ENCODE peak calls at places on chromosome 6, in six cellular contexts. K, D, I, G, H and B are unnamed samples.

GRCh38 chr6:25239498-25239897 is 39.7 kb upstream of the CARMIL1 start:
- DNase-seq in H (no peak), D (no peak), K (no peak), I (no peak), G (no peak), B (no peak)

GRCh38 chr6:60670036-60670435 is 1616.0 kb downstream of the KHDRBS2 start:
- DNase-seq in K (no peak), D (no peak), G (no peak), I (no peak), H (no peak), B (no peak)

GRCh38 chr6:1393641-1394283 is 4.4 kb downstream of the FOXF2 start:
- DNase-seq in H (no peak), G (no peak), I (no peak), K (no peak), D (no peak), B (no peak)

GRCh38 chr6:144758602-144759001 is 473.5 kb downstream of the UTRN start:
- DNase-seq in I (no peak), D (no peak), H (no peak), G (no peak), K (no peak), B (no peak)

GRCh38 chr6:20572940-20573339 is 38.7 kb downstream of the CDKAL1 start:
- DNase-seq in I (no peak), G (no peak), K (peak; percentile 37), H (no peak), D (no peak), B (no peak)

GRCh38 chr6:138403324-138403800 is 661 bp upstream of the HEBP2 start:
- DNase-seq in H (peak; percentile 17), G (peak; percentile 48), D (peak; percentile 39), I (peak; percentile 48), K (peak; percentile 34), B (peak; percentile 25)

GRCh38 chr6:70421509-70421908 is 8.2 kb downstream of the FAM135A start:
- DNase-seq in H (no peak), K (no peak), G (no peak), D (no peak), I (no peak), B (no peak)

GRCh38 chr6:24936641-24937317 is 1.0 kb upstream of the RIPOR2 start:
- DNase-seq in I (no peak), D (no peak), K (no peak), G (no peak), H (peak; percentile 72), B (no peak)

GRCh38 chr6:169778646-169779045 is 27.2 kb downstream of the ERMARD start:
- DNase-seq in D (no peak), I (no peak), G (no peak), H (no peak), K (no peak), B (no peak)

GRCh38 chr6:118562959-118563358 is 14.9 kb downstream of the PLN start:
- DNase-seq in H (no peak), D (no peak), G (no peak), K (no peak), I (no peak), B (no peak)

GRCh38 chr6:95448208-95448607 is 129.1 kb upstream of the MANEA start:
- DNase-seq in D (no peak), I (no peak), G (no peak), H (no peak), K (no peak), B (no peak)

GRCh38 chr6:29696147-29697129 is 15.5 kb upstream of the ZFP57 start:
- DNase-seq in H (no peak), D (no peak), I (no peak), G (no peak), K (no peak), B (no peak)